ENCODE peak calls at places on chromosomes 7 and 10, in nine cellular contexts. X is substantia nigra; Q is T-helper 17 cell; W is iris pigment epithelial cell; U is omental fat pad; Z is tibial artery; B is Jurkat, Clone E6-1; S is GM04504; P is stomach. G is an unnamed sample.

GRCh38 chr7:50423860-50424259 is 26.3 kb downstream of the FIGNL1 start:
- DNase-seq in Z (no peak), W (no peak), X (no peak), P (no peak), Q (no peak), U (no peak), S (no peak), B (no peak), G (no peak)

GRCh38 chr7:10122573-10123100 is 851.0 kb upstream of the PHF14 start:
- DNase-seq in S (no peak), X (peak), Q (no peak), U (no peak), W (no peak), Z (no peak), B (no peak), P (no peak), G (no peak)

GRCh38 chr7:125391921-125392320 is 462.3 kb upstream of the POT1 start:
- DNase-seq in Q (no peak), P (no peak), Z (no peak), X (no peak), W (no peak), S (no peak), B (no peak), U (no peak), G (peak)

GRCh38 chr10:65993451-65993850 is 932.4 kb upstream of the LRRTM3 start:
- DNase-seq in W (no peak), P (no peak), X (no peak), B (no peak), U (no peak), S (no peak), Z (no peak), Q (no peak), G (no peak)

GRCh38 chr7:80722596-80723141 is 84.2 kb downstream of the CD36 start:
- DNase-seq in Z (peak), B (no peak), W (peak), S (peak), U (peak), Q (no peak), P (peak), X (no peak), G (peak)

GRCh38 chr7:46015107-46015868 is 94.2 kb upstream of the IGFBP3 start:
- DNase-seq in Q (no peak), W (peak), Z (no peak), X (no peak), B (peak), S (no peak), P (no peak), U (no peak), G (no peak)

GRCh38 chr7:128742206-128742605 is 3.0 kb downstream of the CALU start:
- DNase-seq in Z (no peak), W (peak), B (no peak), S (peak), U (no peak), Q (no peak), X (no peak), P (no peak), G (no peak)

GRCh38 chr10:11272915-11273389 is 255.3 kb downstream of the CELF2 start:
- DNase-seq in B (no peak), S (no peak), Z (no peak), U (no peak), X (no peak), P (no peak), W (no peak), Q (no peak), G (no peak)

GRCh38 chr7:19144661-19145428 is at the start of gene FERD3L:
- DNase-seq in B (no peak), Z (no peak), S (no peak), P (no peak), X (no peak), U (no peak), W (no peak), Q (no peak), G (no peak)

GRCh38 chr7:7181519-7182155 is 707 bp upstream of the C1GALT1 start:
- DNase-seq in W (peak), Q (peak), P (peak), U (no peak), X (no peak), S (no peak), Z (peak), B (peak), G (peak)

GRCh38 chr10:73094986-73095478 is 1.6 kb downstream of the P4HA1 start:
- DNase-seq in B (no peak), Q (no peak), W (no peak), P (no peak), Z (no peak), S (no peak), U (no peak), X (no peak), G (peak)

GRCh38 chr7:79612027-79612426 is 158.6 kb upstream of the MAGI2 start:
- DNase-seq in S (no peak), Q (no peak), X (no peak), B (no peak), U (no peak), Z (no peak), P (no peak), W (no peak), G (no peak)

GRCh38 chr10:132985546-132985900 is 43.2 kb upstream of the CFAP46 start:
- DNase-seq in P (no peak), Q (no peak), Z (no peak), U (no peak), X (no peak), B (no peak), S (no peak), W (no peak), G (no peak)

GRCh38 chr7:29285451-29285807 is 90.9 kb downstream of the CHN2 start:
- DNase-seq in U (no peak), Z (no peak), W (peak), X (no peak), P (no peak), Q (no peak), S (peak), B (peak), G (peak)

GRCh38 chr10:22372922-22373321 is 27.6 kb downstream of the SPAG6 start:
- DNase-seq in Q (no peak), B (no peak), W (peak), S (no peak), P (no peak), Z (no peak), X (no peak), U (no peak), G (no peak)

GRCh38 chr7:41881313-41882130 is 178.6 kb upstream of the INHBA start:
- DNase-seq in P (no peak), X (no peak), B (no peak), Z (peak), Q (peak), S (no peak), U (no peak), W (peak), G (no peak)

GRCh38 chr7:78212476-78213060 is 414.0 kb downstream of the PHTF2 start:
- DNase-seq in U (no peak), S (no peak), P (no peak), Q (no peak), Z (no peak), W (no peak), B (no peak), X (no peak), G (no peak)

GRCh38 chr7:34058791-34059550 is 153.6 kb downstream of the BMPER start:
- DNase-seq in S (no peak), P (no peak), W (peak), B (no peak), Z (no peak), U (no peak), Q (no peak), X (no peak), G (no peak)

GRCh38 chr10:65571011-65571570 is 1354.7 kb upstream of the LRRTM3 start:
- DNase-seq in X (no peak), B (no peak), W (no peak), P (no peak), U (no peak), S (no peak), Z (no peak), Q (no peak), G (peak)

GRCh38 chr7:138699661-138700060 is 1.5 kb downstream of the SVOPL start:
- DNase-seq in Q (no peak), P (no peak), B (no peak), W (no peak), S (no peak), Z (no peak), U (no peak), X (no peak), G (no peak)

G was measured in kidney tubule cell.